ENCODE peak calls at places on chromosomes 2 and 18, in nine cellular contexts. F, O, U, P, V, J, Y, A and B are unnamed samples.

GRCh38 chr2:30768036-30768686 is 39.1 kb downstream of the CAPN13 start:
- DNase-seq in F (no peak), O (no peak), Y (peak), A (peak), P (peak), V (no peak), U (no peak), J (no peak), B (peak)

GRCh38 chr2:154588838-154589237 is 109.7 kb upstream of the KCNJ3 start:
- DNase-seq in F (no peak), V (no peak), P (no peak), U (no peak), O (no peak), A (no peak), J (no peak), Y (no peak), B (no peak)

GRCh38 chr18:11005528-11005927 is 143.8 kb downstream of the PIEZO2 start:
- DNase-seq in A (no peak), P (peak), F (peak), U (peak), Y (peak), V (peak), O (no peak), J (peak), B (no peak)

GRCh38 chr2:43420310-43420903 is 175.4 kb downstream of the THADA start:
- DNase-seq in A (no peak), O (no peak), F (no peak), J (peak), P (no peak), U (no peak), Y (no peak), V (no peak), B (no peak)

GRCh38 chr18:25111382-25112070 is 240.4 kb downstream of the ZNF521 start:
- DNase-seq in V (no peak), J (no peak), U (no peak), Y (no peak), A (no peak), O (no peak), P (no peak), F (no peak), B (no peak)

GRCh38 chr2:63926800-63927199 is 85.1 kb downstream of the UGP2 start:
- DNase-seq in P (peak), U (no peak), O (no peak), Y (no peak), F (no peak), J (no peak), V (no peak), A (no peak), B (no peak)

GRCh38 chr2:8438476-8438875 is 243.4 kb upstream of the ID2 start:
- DNase-seq in O (no peak), F (no peak), U (no peak), V (no peak), P (no peak), J (no peak), Y (no peak), A (peak), B (no peak)

GRCh38 chr2:24779121-24779520 is 14.1 kb downstream of the PTRHD1 start:
- DNase-seq in U (peak), V (no peak), J (no peak), F (peak), A (no peak), O (no peak), Y (no peak), P (no peak), B (no peak)

GRCh38 chr2:196249860-196250259 is 78.5 kb upstream of the STK17B start:
- DNase-seq in O (no peak), J (peak), U (peak), Y (no peak), P (no peak), V (no peak), F (no peak), A (peak), B (no peak)

GRCh38 chr2:53896864-53897263 is 37.1 kb upstream of the GPR75 start:
- DNase-seq in F (peak), J (peak), U (peak), Y (no peak), P (no peak), V (peak), O (no peak), A (no peak), B (no peak)

GRCh38 chr18:61898576-61899205 is 5.9 kb upstream of the RNF152 start:
- DNase-seq in U (peak), J (no peak), F (no peak), V (no peak), A (no peak), Y (no peak), O (no peak), P (no peak), B (no peak)

GRCh38 chr18:12366379-12366778 is 10.6 kb downstream of the AFG3L2 start:
- DNase-seq in A (no peak), P (no peak), U (no peak), V (no peak), J (no peak), Y (no peak), F (no peak), O (no peak), B (no peak)

GRCh38 chr2:60886962-60887361 is 5.6 kb downstream of the REL start:
- DNase-seq in U (no peak), F (no peak), O (no peak), V (no peak), P (no peak), Y (no peak), A (no peak), J (peak), B (no peak)

GRCh38 chr2:233353769-233354499 is at the start of gene DGKD:
- DNase-seq in J (peak), V (no peak), A (peak), O (no peak), P (peak), F (peak), Y (peak), U (peak), B (no peak)

GRCh38 chr2:240570531-240571313 is 2.4 kb downstream of the RNPEPL1 start:
- DNase-seq in A (no peak), V (no peak), F (no peak), O (no peak), Y (peak), U (no peak), P (no peak), J (no peak), B (no peak)

GRCh38 chr2:60819155-60819862 is 62.1 kb upstream of the REL start:
- DNase-seq in V (no peak), F (no peak), Y (peak), P (no peak), J (no peak), A (no peak), U (no peak), O (no peak), B (peak)

GRCh38 chr2:74291891-74292621 is 51.2 kb downstream of the SLC4A5 start:
- DNase-seq in Y (no peak), O (no peak), F (no peak), A (no peak), P (no peak), J (no peak), U (no peak), V (no peak), B (no peak)

GRCh38 chr2:150971910-150972309 is 289.8 kb downstream of the RBM43 start:
- DNase-seq in P (no peak), V (no peak), J (no peak), Y (no peak), O (no peak), A (no peak), U (no peak), F (no peak), B (no peak)

GRCh38 chr18:57428221-57429150 is 6.7 kb upstream of the ONECUT2 start:
- DNase-seq in J (no peak), Y (no peak), V (no peak), O (no peak), U (no peak), A (no peak), F (no peak), P (peak), B (no peak)

GRCh38 chr2:26735096-26735495 is 29.0 kb upstream of the SLC35F6 start:
- DNase-seq in A (no peak), U (peak), O (no peak), V (no peak), F (peak), P (no peak), Y (no peak), J (peak), B (no peak)

GRCh38 chr18:48934708-48935432 is 15.9 kb downstream of the SMAD7 start:
- DNase-seq in Y (peak), F (no peak), O (no peak), A (peak), V (no peak), U (no peak), P (no peak), J (peak), B (peak)

GRCh38 chr2:21042958-21043743 is 722 bp downstream of the APOB start:
- DNase-seq in U (peak), J (peak), P (peak), V (peak), F (peak), Y (peak), O (peak), A (peak), B (peak)

GRCh38 chr2:65612654-65613053 is 180.3 kb upstream of the SPRED2 start:
- DNase-seq in A (no peak), V (no peak), Y (no peak), P (no peak), O (no peak), J (peak), U (no peak), F (peak), B (no peak)

GRCh38 chr2:102159295-102159694 is 16.7 kb downstream of the IL1R1 start:
- DNase-seq in V (no peak), Y (no peak), F (no peak), A (no peak), J (no peak), O (no peak), U (peak), P (no peak), B (no peak)

GRCh38 chr2:37343537-37344434 is 644 bp upstream of the QPCT start:
- DNase-seq in J (peak), A (peak), P (peak), Y (no peak), U (peak), F (peak), V (no peak), O (no peak), B (no peak)
- TF ChIP-seq CTCF in J (peak), A (peak), P (peak), Y (no peak), U (peak), F (peak), V (peak), O (peak), B (no peak)

DNA sequence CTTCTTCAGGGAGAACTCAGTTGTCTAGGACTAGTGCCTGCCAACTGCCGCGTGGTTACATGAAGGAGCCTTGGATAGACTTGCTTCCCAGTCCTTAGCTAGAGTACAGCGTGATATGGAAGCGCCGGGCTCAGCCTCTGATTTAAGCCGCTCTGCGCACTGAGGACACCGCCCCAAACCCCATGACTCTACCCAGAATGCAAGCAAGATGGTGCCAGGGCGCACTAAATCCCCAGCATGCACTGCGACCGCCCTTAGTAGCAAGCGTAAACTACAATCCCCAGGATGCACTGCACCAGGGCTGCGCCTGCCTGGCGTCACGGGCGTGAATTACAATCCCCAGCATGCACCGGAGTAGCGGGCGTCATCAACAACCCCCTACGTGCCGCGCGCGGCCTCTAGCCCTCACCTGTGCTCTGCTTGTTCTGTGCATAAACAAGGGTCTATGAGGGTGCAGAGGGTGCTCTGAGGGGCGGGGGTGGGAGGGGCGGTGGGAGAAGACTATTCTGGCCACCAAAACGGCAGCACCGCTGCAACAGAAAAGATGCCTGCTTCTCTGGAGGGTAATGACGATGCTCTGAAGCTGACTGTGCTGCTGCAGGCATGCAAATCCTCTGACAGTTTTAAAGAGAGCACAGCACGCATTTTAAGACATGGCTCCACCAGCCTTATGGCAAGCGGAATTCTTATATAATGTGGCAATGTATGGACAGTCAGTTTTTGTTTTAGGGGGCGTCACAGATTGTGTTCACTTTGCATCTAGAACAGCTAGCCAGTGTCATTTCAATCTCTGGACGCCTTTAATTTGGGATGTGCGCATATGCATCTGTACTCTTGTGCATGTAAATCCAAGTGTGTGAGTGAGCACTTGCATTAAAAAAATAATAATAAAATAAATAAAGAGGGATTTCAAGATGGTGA is 282.5 kb upstream of the MYT1L start:
- DNase-seq in J (peak), F (peak), A (peak), U (peak), P (peak), Y (peak), O (peak), V (peak), B (peak)
- H3K4me3 ChIP-seq in J (no peak), F (peak), A (peak), U (peak), P (peak), Y (peak), O (peak), V (peak), B (peak)

DNA sequence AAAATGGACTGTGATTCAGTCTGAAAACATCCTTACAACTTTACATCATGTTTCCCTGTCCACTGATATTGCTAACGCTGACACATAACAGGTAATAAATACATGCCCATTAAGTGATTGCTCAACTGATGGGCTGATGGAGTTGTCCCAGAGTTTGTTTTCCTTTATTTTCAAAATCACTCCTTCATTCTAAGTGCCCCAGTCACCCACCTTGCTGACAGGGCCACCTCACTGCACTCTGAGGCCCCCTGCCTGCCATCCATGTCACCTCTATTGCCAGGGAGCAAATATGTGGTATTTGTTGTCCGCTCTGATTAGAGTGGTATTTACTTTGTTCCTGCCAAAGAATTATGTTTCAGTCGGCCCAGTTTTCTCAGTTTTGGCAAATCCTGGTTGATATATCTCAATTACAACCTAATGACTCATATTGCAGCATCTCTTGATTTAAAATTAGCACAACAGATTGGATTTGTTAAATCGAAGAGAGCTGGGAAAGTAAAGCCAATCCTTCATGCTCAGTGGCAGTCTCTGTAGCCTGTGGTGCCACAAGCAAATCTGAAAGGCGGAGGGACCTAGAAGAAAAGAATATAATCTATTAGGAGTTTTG is 105.1 kb downstream of the RDH14 start:
- DNase-seq in F (peak), Y (no peak), U (peak), V (no peak), P (peak), O (no peak), A (no peak), J (peak), B (no peak)
- TF ChIP-seq CTCF in F (peak), Y (peak), U (peak), V (peak), P (peak), O (no peak), A (peak), J (peak), B (no peak)

GRCh38 chr2:177334940-177335543 is 57.5 kb upstream of the AGPS start:
- DNase-seq in Y (no peak), A (peak), V (no peak), P (no peak), F (peak), O (no peak), J (peak), U (peak), B (no peak)
- H3K4me3 ChIP-seq in Y (no peak), A (no peak), V (no peak), P (no peak), F (no peak), O (no peak), J (no peak), U (no peak), B (no peak)

GRCh38 chr2:106579750-106580197 is 92.6 kb downstream of the CD8B2 start:
- DNase-seq in J (no peak), F (no peak), V (no peak), A (no peak), U (no peak), P (no peak), O (no peak), Y (no peak), B (no peak)

GRCh38 chr2:106580241-106580640 is 93.1 kb downstream of the CD8B2 start:
- DNase-seq in V (no peak), P (no peak), U (no peak), F (no peak), Y (no peak), A (no peak), J (no peak), O (no peak), B (no peak)

GRCh38 chr2:106581276-106581675 is 94.1 kb downstream of the CD8B2 start:
- DNase-seq in O (no peak), U (no peak), V (no peak), J (no peak), P (no peak), F (no peak), Y (no peak), A (no peak), B (no peak)

GRCh38 chr2:106582431-106583143 is 95.4 kb downstream of the CD8B2 start:
- DNase-seq in P (peak), J (peak), O (peak), Y (peak), V (peak), F (peak), A (peak), U (peak), B (no peak)

GRCh38 chr2:106581755-106582430 is 94.7 kb downstream of the CD8B2 start:
- DNase-seq in A (peak), P (peak), F (peak), Y (peak), J (peak), U (peak), O (no peak), V (no peak), B (no peak)
- TF ChIP-seq CTCF in A (no peak), P (no peak), F (no peak), Y (no peak), J (peak), U (peak), O (no peak), V (no peak), B (no peak)